ENCODE peak calls at places on chromosomes 2 and 18, in nine cellular contexts. G, N, L, W, D, U, A, S and Z are unnamed samples.

GRCh38 chr2:38666578-38666926 is 638 bp downstream of the GALM start:
- DNase-seq in L (peak; percentile 19), A (no peak), W (no peak), S (peak; percentile 78), N (peak; percentile 6), U (peak; percentile 25), G (no peak), D (no peak), Z (no peak)

GRCh38 chr2:85457877-85458316 is 39.4 kb downstream of the SH2D6 start:
- DNase-seq in D (no peak), N (no peak), U (no peak), G (no peak), W (no peak), S (peak; percentile 50), A (no peak), L (peak; percentile 63), Z (no peak)

GRCh38 chr2:1236596-1236995 is 176.7 kb upstream of the TPO start:
- DNase-seq in N (no peak), S (no peak), A (no peak), W (no peak), D (no peak), L (no peak), U (no peak), G (no peak), Z (no peak)

GRCh38 chr2:72676341-72677025 is 149.3 kb downstream of the EXOC6B start:
- DNase-seq in U (no peak), W (no peak), N (no peak), S (no peak), G (no peak), A (no peak), D (no peak), L (peak; percentile 60), Z (no peak)

GRCh38 chr2:28681216-28681981 is 70.2 kb upstream of the PPP1CB start:
- DNase-seq in N (no peak), W (peak; percentile 81), U (peak; percentile 64), S (no peak), A (no peak), D (peak; percentile 47), L (peak; percentile 79), G (peak; percentile 46), Z (peak; percentile 58)

GRCh38 chr2:239953418-239954061 is 71.6 kb downstream of the NDUFA10 start:
- DNase-seq in G (no peak), D (no peak), N (no peak), W (no peak), L (peak; percentile 74), A (no peak), U (no peak), S (no peak), Z (no peak)

GRCh38 chr2:155689791-155690190 is 642.7 kb downstream of the NR4A2 start:
- DNase-seq in W (no peak), N (no peak), D (no peak), U (no peak), G (no peak), A (no peak), S (no peak), L (no peak), Z (no peak)

GRCh38 chr18:41532344-41533086 is 422.5 kb upstream of the PIK3C3 start:
- DNase-seq in S (no peak), U (no peak), W (no peak), A (peak; percentile 25), L (no peak), N (peak; percentile 5), D (no peak), G (no peak), Z (no peak)

GRCh38 chr2:236608308-236608564 is 38.6 kb downstream of the ACKR3 start:
- DNase-seq in A (no peak), S (no peak), L (peak; percentile 39), W (no peak), U (no peak), G (no peak), N (no peak), D (no peak), Z (no peak)

GRCh38 chr2:62467475-62468321 is 38.3 kb downstream of the TMEM17 start:
- DNase-seq in G (no peak), L (no peak), S (no peak), A (no peak), W (no peak), D (no peak), U (no peak), N (no peak), Z (no peak)

GRCh38 chr2:162840598-162841246 is 2.2 kb upstream of the KCNH7 start:
- DNase-seq in W (peak; percentile 31), U (peak; percentile 9), A (peak; percentile 90), S (peak; percentile 14), L (peak; percentile 78), G (peak; percentile 67), N (peak; percentile 85), D (no peak), Z (no peak)

GRCh38 chr2:75896779-75897366 is 186.2 kb upstream of the GCFC2 start:
- DNase-seq in S (no peak), G (no peak), D (no peak), L (peak; percentile 6), A (peak; percentile 81), N (peak; percentile 45), U (no peak), W (peak; percentile 54), Z (no peak)
- TF ChIP-seq CTCF in S (peak; percentile 17), G (peak; percentile 28), D (no peak), L (peak; percentile 8), A (peak; percentile 85), N (peak; percentile 31), U (no peak), W (peak; percentile 77), Z (no peak)

GRCh38 chr2:46091004-46091403 is 206.2 kb upstream of the EPAS1 start:
- DNase-seq in N (no peak), A (peak; percentile 6), G (no peak), U (no peak), S (no peak), D (no peak), L (no peak), W (no peak), Z (no peak)
- TF ChIP-seq CTCF in N (no peak), A (peak; percentile 20), G (no peak), U (no peak), S (no peak), D (no peak), L (no peak), W (no peak), Z (no peak)

DNA sequence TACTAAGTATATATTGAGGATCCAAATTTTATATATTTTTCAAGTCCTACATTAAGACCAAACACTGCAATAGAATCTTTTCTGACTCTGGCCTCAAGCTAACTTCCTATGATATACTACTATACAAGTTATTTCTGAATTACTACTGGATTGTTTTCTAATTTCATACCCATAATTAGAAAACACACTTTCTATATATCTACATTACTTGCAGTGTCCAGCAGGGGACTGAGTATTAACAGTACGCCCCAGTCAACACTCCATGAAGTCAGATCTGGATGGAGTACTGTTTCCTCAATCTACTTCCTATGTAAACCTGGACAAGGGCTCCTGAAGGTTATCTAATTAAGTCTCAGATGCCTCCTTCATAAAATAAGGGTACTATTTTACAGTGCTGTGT is 26.5 kb downstream of the RMP24 start:
- DNase-seq in L (no peak), D (no peak), W (no peak), N (no peak), G (no peak), S (no peak), A (no peak), U (no peak), Z (no peak)
- TF ChIP-seq CTCF in L (peak; percentile 20), D (no peak), W (no peak), N (peak; percentile 78), G (no peak), S (no peak), A (peak; percentile 38), U (peak; percentile 58), Z (peak; percentile 13)

GRCh38 chr18:11823545-11823944 is 27.7 kb upstream of the CHMP1B start:
- DNase-seq in U (no peak), W (no peak), L (no peak), A (no peak), N (no peak), G (no peak), D (no peak), S (no peak), Z (no peak)

GRCh38 chr18:11830585-11830984 is 20.6 kb upstream of the CHMP1B start:
- DNase-seq in U (no peak), L (no peak), S (no peak), A (no peak), W (no peak), G (no peak), D (no peak), N (no peak), Z (no peak)

GRCh38 chr18:11827963-11828362 is 23.2 kb upstream of the CHMP1B start:
- DNase-seq in W (no peak), N (no peak), A (no peak), S (no peak), D (no peak), L (no peak), G (no peak), U (no peak), Z (no peak)

GRCh38 chr18:11828772-11829432 is 22.3 kb upstream of the CHMP1B start:
- DNase-seq in A (no peak), G (no peak), S (no peak), L (no peak), U (no peak), N (no peak), D (no peak), W (no peak), Z (no peak)

DNA sequence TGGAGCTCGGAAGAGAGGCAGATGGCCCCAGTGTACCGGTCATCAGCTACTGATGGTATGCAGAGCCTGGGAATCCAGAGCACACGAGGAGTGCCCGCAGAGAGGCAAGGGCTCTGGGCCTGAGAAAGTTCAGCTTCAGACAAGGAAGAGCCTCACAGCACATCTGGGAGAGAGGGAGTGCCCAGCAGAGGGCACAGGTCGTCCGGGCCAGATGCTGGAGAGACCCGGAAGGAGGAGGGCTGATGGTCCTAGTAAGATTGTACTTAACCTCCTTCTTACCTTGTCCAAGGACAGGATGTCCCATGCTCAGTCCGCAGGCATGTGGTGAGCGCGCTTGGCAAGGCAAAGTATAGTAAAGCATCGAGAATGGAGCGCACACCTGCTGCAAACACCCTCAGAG is 24.4 kb upstream of the CHMP1B start:
- DNase-seq in S (no peak), G (no peak), U (no peak), W (no peak), L (no peak), D (no peak), N (no peak), A (no peak), Z (no peak)
- TF ChIP-seq CTCF in S (no peak), G (no peak), U (no peak), W (no peak), L (no peak), D (no peak), N (no peak), A (peak; percentile 21), Z (no peak)

GRCh38 chr2:103734911-103735310 is 973.1 kb downstream of the TMEM182 start:
- DNase-seq in U (no peak), L (no peak), N (no peak), A (no peak), G (no peak), W (no peak), S (no peak), D (no peak), Z (no peak)

GRCh38 chr2:103738108-103738507 is 976.3 kb downstream of the TMEM182 start:
- DNase-seq in L (no peak), U (no peak), G (no peak), D (no peak), A (no peak), S (no peak), W (no peak), N (no peak), Z (no peak)

GRCh38 chr2:103738626-103739025 is 976.8 kb downstream of the TMEM182 start:
- DNase-seq in L (no peak), W (no peak), S (no peak), D (no peak), G (no peak), A (no peak), U (no peak), N (no peak), Z (no peak)

GRCh38 chr2:103739216-103739615 is 977.4 kb downstream of the TMEM182 start:
- DNase-seq in G (no peak), S (no peak), A (no peak), W (no peak), L (peak; percentile 1), U (no peak), D (no peak), N (no peak), Z (no peak)
- TF ChIP-seq CTCF in G (no peak), S (no peak), A (no peak), W (no peak), L (no peak), U (no peak), D (no peak), N (no peak), Z (no peak)